ENCODE peak calls at places on chromosomes 5 and 9, in nine cellular contexts. Y is pancreas, J is HepG2, L is uterus, S is left ventricle myocardium inferior, A is RWPE1, M is body of pancreas, V is cardiac muscle cell, N is MM.1S. G is an unnamed sample.

GRCh38 chr5:65261499-65261898 is 220.2 kb downstream of the ADAMTS6 start:
- DNase-seq in J (no peak), L (no peak), V (peak), A (no peak), N (no peak), S (no peak), Y (no peak), M (no peak), G (no peak)

GRCh38 chr5:130836729-130837660 is 328.1 kb downstream of the HINT1 start:
- DNase-seq in L (no peak), S (no peak), V (peak), J (no peak), Y (no peak), A (peak), N (peak), M (no peak), G (no peak)

GRCh38 chr5:38473008-38473407 is 83.4 kb downstream of the LIFR start:
- DNase-seq in S (peak), N (no peak), M (no peak), L (peak), Y (no peak), J (no peak), A (no peak), V (no peak), G (no peak)

GRCh38 chr5:91025449-91025848 is 357.7 kb downstream of the ARRDC3 start:
- DNase-seq in Y (no peak), M (no peak), J (no peak), N (no peak), L (no peak), V (no peak), A (no peak), S (no peak), G (no peak)

GRCh38 chr5:125408582-125409069 is 662.2 kb upstream of the ZNF608 start:
- DNase-seq in V (peak), S (no peak), N (peak), A (peak), M (no peak), L (peak), Y (no peak), J (no peak), G (no peak)

GRCh38 chr5:180026320-180026719 is 45.2 kb downstream of the RNF130 start:
- DNase-seq in J (peak), V (peak), A (peak), M (peak), N (peak), L (no peak), S (no peak), Y (peak), G (peak)

GRCh38 chr5:143516249-143516648 is 112.8 kb upstream of the NR3C1 start:
- DNase-seq in N (peak), J (no peak), Y (no peak), L (no peak), A (no peak), S (no peak), V (no peak), M (no peak), G (no peak)

GRCh38 chr5:113652161-113652560 is 138.7 kb downstream of the YTHDC2 start:
- DNase-seq in V (no peak), S (no peak), J (no peak), A (no peak), L (no peak), N (no peak), Y (no peak), M (no peak), G (no peak)

GRCh38 chr5:17180957-17181723 is 36.3 kb upstream of the BASP1 start:
- DNase-seq in S (no peak), J (peak), M (no peak), V (peak), L (no peak), A (peak), Y (no peak), N (no peak), G (no peak)

GRCh38 chr9:1870915-1871314 is 144.2 kb upstream of the SMARCA2 start:
- DNase-seq in Y (no peak), M (no peak), V (no peak), L (no peak), A (no peak), N (no peak), S (no peak), J (no peak), G (no peak)

GRCh38 chr9:124079176-124079925 is 67.8 kb downstream of the LHX2 start:
- DNase-seq in Y (no peak), L (no peak), N (no peak), V (peak), A (peak), S (no peak), J (peak), M (no peak), G (no peak)

GRCh38 chr9:114685951-114686350 is 4.0 kb upstream of the TEX48 start:
- DNase-seq in J (no peak), L (no peak), N (no peak), S (no peak), Y (no peak), A (no peak), M (no peak), V (no peak), G (no peak)

GRCh38 chr5:34053571-34054271 is 10.7 kb upstream of the C1QTNF3 start:
- DNase-seq in L (no peak), A (no peak), N (no peak), J (no peak), V (no peak), M (no peak), S (no peak), Y (no peak), G (no peak)

GRCh38 chr9:87973791-87974292 is 491 bp downstream of the CDK20 start:
- DNase-seq in N (no peak), J (no peak), L (no peak), A (peak), M (no peak), Y (peak), S (no peak), V (peak), G (no peak)

GRCh38 chr5:159916841-159917761 is 819 bp downstream of the ADRA1B start:
- DNase-seq in A (no peak), V (no peak), N (no peak), Y (no peak), L (no peak), J (no peak), S (no peak), M (no peak), G (peak)

GRCh38 chr9:13013976-13014375 is 239.2 kb downstream of the LURAP1L start:
- DNase-seq in S (no peak), M (no peak), L (no peak), V (peak), A (no peak), Y (no peak), J (no peak), N (no peak), G (no peak)

GRCh38 chr9:6922680-6923079 is 164.9 kb downstream of the KDM4C start:
- DNase-seq in V (no peak), A (no peak), J (no peak), L (no peak), N (no peak), S (no peak), Y (no peak), M (no peak), G (no peak)

GRCh38 chr5:113380299-113381014 is 54.3 kb downstream of the TSSK1B start:
- DNase-seq in S (no peak), A (no peak), V (peak), N (no peak), J (no peak), Y (no peak), L (no peak), M (no peak), G (no peak)

GRCh38 chr5:138459311-138459710 is 6.0 kb upstream of the EGR1 start:
- DNase-seq in S (no peak), A (no peak), V (no peak), L (no peak), J (no peak), N (peak), Y (no peak), M (no peak), G (no peak)

GRCh38 chr5:135085133-135085935 is 51.3 kb upstream of the PITX1 start:
- DNase-seq in J (no peak), A (peak), L (no peak), S (no peak), V (no peak), Y (no peak), N (no peak), M (no peak), G (no peak)

GRCh38 chr9:113594484-113595299 is 131.2 kb downstream of the RGS3 start:
- DNase-seq in N (no peak), L (no peak), J (no peak), Y (peak), M (no peak), V (no peak), A (no peak), S (no peak), G (no peak)

GRCh38 chr5:136034976-136035375 is 6.2 kb downstream of the TGFBI start:
- DNase-seq in M (no peak), V (no peak), J (no peak), A (no peak), S (no peak), N (no peak), Y (no peak), L (no peak), G (no peak)

GRCh38 chr5:111699976-111700375 is 57.0 kb downstream of the NREP start:
- DNase-seq in L (no peak), J (peak), S (no peak), A (no peak), V (no peak), M (peak), N (no peak), Y (peak), G (no peak)

GRCh38 chr5:130077007-130077406 is 172.7 kb downstream of the CHSY3 start:
- DNase-seq in M (no peak), L (no peak), Y (no peak), J (no peak), N (no peak), S (no peak), A (no peak), V (no peak), G (no peak)

GRCh38 chr5:167555771-167556170 is 735.7 kb upstream of the WWC1 start:
- DNase-seq in N (no peak), A (peak), Y (no peak), J (no peak), V (no peak), L (no peak), S (no peak), M (no peak), G (no peak)

GRCh38 chr5:170791325-170791954 is 7.9 kb downstream of the GABRP start:
- DNase-seq in S (peak), Y (peak), M (peak), J (peak), N (peak), A (peak), L (peak), V (peak), G (peak)

GRCh38 chr9:23120630-23121029 is 674.0 kb downstream of the DMRTA1 start:
- DNase-seq in S (no peak), J (no peak), V (no peak), L (no peak), M (no peak), A (no peak), N (no peak), Y (no peak), G (no peak)

GRCh38 chr9:86827893-86828292 is 119.4 kb downstream of the GAS1 start:
- DNase-seq in S (no peak), V (peak), N (no peak), M (no peak), A (no peak), L (no peak), J (no peak), Y (no peak), G (no peak)

GRCh38 chr9:135474915-135475314 is 4.7 kb upstream of the PPP1R26 start:
- DNase-seq in J (peak), A (peak), V (peak), M (no peak), L (no peak), Y (no peak), N (peak), S (no peak), G (no peak)

GRCh38 chr5:125584119-125584518 is 837.7 kb upstream of the ZNF608 start:
- DNase-seq in L (no peak), J (no peak), M (no peak), S (no peak), Y (no peak), A (no peak), V (peak), N (no peak), G (no peak)

GRCh38 chr5:128276537-128277216 is 193.1 kb downstream of the SLC12A2 start:
- DNase-seq in S (no peak), L (no peak), N (no peak), M (no peak), Y (no peak), J (no peak), V (peak), A (no peak), G (no peak)

GRCh38 chr5:100643473-100643872 is 108.3 kb downstream of the FAM174A start:
- DNase-seq in A (no peak), N (no peak), M (no peak), S (no peak), L (no peak), V (peak), J (no peak), Y (no peak), G (no peak)

GRCh38 chr5:60961685-60962084 is 16.7 kb downstream of the NDUFAF2 start:
- DNase-seq in N (no peak), L (no peak), M (no peak), A (no peak), Y (no peak), S (no peak), J (no peak), V (peak), G (no peak)

GRCh38 chr5:138538943-138539627 is 4.0 kb downstream of the ETF1 start:
- DNase-seq in L (no peak), Y (no peak), S (no peak), N (no peak), J (no peak), M (no peak), A (no peak), V (no peak), G (no peak)

GRCh38 chr9:96515629-96516470 is 65.9 kb downstream of the HABP4 start:
- DNase-seq in S (no peak), A (no peak), L (no peak), M (no peak), J (no peak), N (no peak), Y (no peak), V (no peak), G (no peak)

GRCh38 chr5:180799194-180799593 is 3.4 kb downstream of the MGAT1 start:
- DNase-seq in J (no peak), V (no peak), N (no peak), Y (peak), A (no peak), S (no peak), M (peak), L (no peak), G (peak)

DNA sequence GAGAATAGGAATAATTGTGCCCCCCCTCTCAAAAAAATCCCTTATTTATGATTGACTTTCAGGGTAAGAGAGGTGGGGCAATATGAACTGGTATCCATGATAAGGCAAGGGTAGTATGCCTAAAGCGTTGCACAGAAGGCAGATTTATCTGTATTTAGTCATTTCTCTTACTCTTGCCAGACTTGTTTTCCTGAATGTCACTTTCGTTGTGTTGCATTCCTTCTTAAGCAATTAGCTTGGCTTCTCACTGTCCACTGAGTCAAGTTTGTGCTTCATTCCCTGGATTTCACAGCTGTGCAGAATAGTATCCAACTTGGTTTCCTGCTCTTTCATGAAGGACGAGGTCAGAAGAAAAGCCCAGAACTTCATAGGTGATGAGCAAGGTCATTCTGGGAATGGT is 301.5 kb upstream of the ACTBL2 start:
- DNase-seq in L (no peak), M (no peak), J (no peak), S (no peak), N (no peak), A (peak), V (peak), Y (no peak), G (no peak)
- H3K27ac ChIP-seq in L (no peak), M (no peak), J (no peak), S (peak), N (no peak), A (no peak), V (no peak), Y (no peak), G (peak)

GRCh38 chr9:5452286-5452609 is 1.9 kb downstream of the CD274 start:
- DNase-seq in V (no peak), Y (no peak), M (no peak), L (no peak), J (no peak), S (no peak), N (no peak), A (no peak), G (no peak)

GRCh38 chr9:5448016-5448415 is 2.3 kb upstream of the CD274 start:
- DNase-seq in L (no peak), M (no peak), V (no peak), A (no peak), S (no peak), N (no peak), Y (no peak), J (no peak), G (no peak)

GRCh38 chr9:5449521-5450359 is 602 bp upstream of the CD274 start:
- DNase-seq in S (no peak), M (no peak), Y (no peak), J (no peak), L (no peak), V (no peak), A (peak), N (no peak), G (no peak)

GRCh38 chr9:5448461-5448860 is 1.9 kb upstream of the CD274 start:
- DNase-seq in N (no peak), J (no peak), Y (no peak), A (no peak), V (no peak), S (no peak), L (no peak), M (no peak), G (no peak)

DNA sequence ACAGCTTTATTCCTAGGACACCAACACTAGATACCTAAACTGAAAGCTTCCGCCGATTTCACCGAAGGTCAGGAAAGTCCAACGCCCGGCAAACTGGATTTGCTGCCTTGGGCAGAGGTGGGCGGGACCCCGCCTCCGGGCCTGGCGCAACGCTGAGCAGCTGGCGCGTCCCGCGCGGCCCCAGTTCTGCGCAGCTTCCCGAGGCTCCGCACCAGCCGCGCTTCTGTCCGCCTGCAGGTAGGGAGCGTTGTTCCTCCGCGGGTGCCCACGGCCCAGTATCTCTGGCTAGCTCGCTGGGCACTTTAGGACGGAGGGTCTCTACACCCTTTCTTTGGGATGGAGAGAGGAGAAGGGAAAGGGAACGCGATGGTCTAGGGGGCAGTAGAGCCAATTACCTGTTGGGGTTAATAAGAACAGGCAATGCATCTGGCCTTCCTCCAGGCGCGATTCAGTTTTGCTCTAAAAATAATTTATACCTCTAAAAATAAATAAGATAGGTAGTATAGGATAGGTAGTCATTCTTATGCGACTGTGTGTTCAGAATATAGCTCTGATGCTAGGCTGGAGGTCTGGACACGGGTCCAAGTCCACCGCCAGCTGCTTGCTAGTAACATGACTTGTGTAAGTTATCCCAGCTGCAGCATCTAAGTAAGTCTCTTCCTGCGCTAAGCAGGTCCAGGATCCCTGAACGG is at the start of gene CD274:
- DNase-seq in L (peak), V (peak), S (peak), M (peak), A (peak), N (peak), J (peak), Y (peak), G (peak)
- TF ChIP-seq CTCF in L (peak), V (peak), S (peak), M (peak), A (peak), N (peak), J (peak), Y (peak), G (peak)

DNA sequence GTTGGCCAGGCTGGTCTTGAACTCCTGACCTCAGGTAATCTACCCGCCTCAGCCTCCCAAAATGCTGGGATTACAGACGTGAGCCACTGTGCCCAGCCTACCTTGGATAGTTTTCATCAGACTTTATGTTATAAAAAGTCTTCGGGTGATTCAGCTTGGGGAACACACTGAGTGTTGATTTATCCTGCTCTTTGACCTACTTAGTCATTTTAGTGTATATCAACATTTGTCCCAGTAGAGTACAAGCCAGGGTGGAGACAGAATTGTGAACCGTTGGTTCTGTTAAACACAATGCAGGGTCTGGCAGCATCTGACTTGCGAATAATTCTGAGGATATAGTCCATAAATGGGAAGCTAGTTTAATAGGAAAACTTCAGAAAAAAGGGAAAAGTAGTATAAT is 39.7 kb downstream of the NFX1 start:
- DNase-seq in J (no peak), S (no peak), Y (no peak), L (no peak), M (no peak), N (no peak), A (peak), V (peak), G (no peak)
- H3K27ac ChIP-seq in J (no peak), S (peak), Y (peak), L (peak), M (peak), N (no peak), A (peak), V (no peak), G (no peak)

GRCh38 chr9:68780377-68780707 is 75.3 kb downstream of the PIP5K1B start:
- DNase-seq in N (no peak), L (no peak), S (no peak), V (no peak), J (no peak), M (no peak), A (no peak), Y (no peak), G (no peak)
- TF ChIP-seq CTCF in N (no peak), L (no peak), S (no peak), V (no peak), J (no peak), M (no peak), A (no peak), Y (no peak), G (no peak)

DNA sequence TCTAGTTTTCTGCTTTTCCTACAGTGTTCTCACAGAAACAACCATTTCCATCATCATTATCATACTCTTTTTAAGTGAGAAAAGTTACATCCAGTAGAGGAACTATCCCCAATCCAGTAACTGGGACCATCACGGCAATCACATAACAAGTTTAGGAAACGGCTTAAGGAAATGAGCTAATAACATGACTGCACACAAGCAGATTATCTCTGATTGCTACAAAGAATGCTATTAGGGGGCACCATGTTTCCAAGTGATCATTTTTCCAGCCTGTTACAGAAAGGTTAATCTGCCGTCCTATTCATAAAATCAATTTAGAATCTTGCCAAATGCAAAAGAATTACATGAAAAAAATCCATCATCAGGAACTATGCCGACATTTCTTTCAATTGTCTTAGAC is 94.6 kb downstream of the EFNA5 start:
- DNase-seq in L (no peak), A (no peak), S (no peak), V (no peak), Y (no peak), M (no peak), N (no peak), J (no peak), G (no peak)
- H3K27ac ChIP-seq in L (no peak), A (no peak), S (no peak), V (no peak), Y (no peak), M (no peak), N (no peak), J (no peak), G (no peak)

GRCh38 chr5:36214434-36214833 is 27.3 kb downstream of the NADK2 start:
- DNase-seq in L (no peak), N (no peak), Y (no peak), V (no peak), S (no peak), J (peak), A (no peak), M (no peak), G (no peak)
- TF ChIP-seq CTCF in L (no peak), N (peak), Y (no peak), V (no peak), S (peak), J (peak), A (no peak), M (no peak), G (no peak)